ENCODE peak calls at places on chromosome 9, in seven cellular contexts. L, V, O, E, Y, M and U are unnamed samples.

GRCh38 chr9:137466041-137466799 is 7.1 kb upstream of the NSMF start:
- DNase-seq in V (peak), M (peak), E (no peak), L (no peak), Y (no peak), O (no peak), U (peak)

GRCh38 chr9:112176410-112177010 is 1.4 kb upstream of the SUSD1 start:
- DNase-seq in Y (no peak), M (no peak), V (no peak), L (no peak), E (no peak), O (peak), U (no peak)

GRCh38 chr9:77708416-77708815 is 60.3 kb upstream of the GNA14 start:
- DNase-seq in L (peak), E (no peak), M (no peak), Y (peak), O (no peak), V (no peak), U (no peak)

GRCh38 chr9:105725370-105725769 is 31.0 kb downstream of the TMEM38B start:
- DNase-seq in O (no peak), M (no peak), Y (no peak), L (no peak), V (no peak), E (no peak), U (no peak)

GRCh38 chr9:5389109-5389732 is 48.5 kb downstream of the PLGRKT start:
- DNase-seq in L (peak), M (no peak), Y (peak), E (no peak), O (no peak), V (no peak), U (no peak)

GRCh38 chr9:4923580-4924544 is 61.2 kb upstream of the JAK2 start:
- DNase-seq in Y (peak), V (no peak), O (no peak), L (no peak), E (no peak), M (no peak), U (no peak)

GRCh38 chr9:71357346-71357745 is 235.9 kb upstream of the TRPM3 start:
- DNase-seq in M (no peak), L (no peak), E (no peak), Y (no peak), V (no peak), O (no peak), U (no peak)

GRCh38 chr9:35774907-35775635 is 16.3 kb upstream of the NPR2 start:
- DNase-seq in L (no peak), O (no peak), Y (no peak), M (peak), V (no peak), E (no peak), U (no peak)

GRCh38 chr9:89204811-89205210 is 26.2 kb upstream of the SHC3 start:
- DNase-seq in E (no peak), Y (peak), V (no peak), O (no peak), L (no peak), M (no peak), U (no peak)

GRCh38 chr9:16303506-16303905 is 567.0 kb downstream of the BNC2 start:
- DNase-seq in E (no peak), O (no peak), L (no peak), V (no peak), M (no peak), Y (no peak), U (no peak)

GRCh38 chr9:100308965-100309564 is 43.7 kb downstream of the TEX10 start:
- DNase-seq in M (no peak), V (no peak), L (no peak), Y (peak), O (no peak), E (no peak), U (no peak)

GRCh38 chr9:8651830-8652229 is 852.3 kb upstream of the DMAC1 start:
- DNase-seq in M (no peak), Y (no peak), O (no peak), L (no peak), V (no peak), E (no peak), U (no peak)

GRCh38 chr9:116550728-116551436 is 136.2 kb upstream of the TRIM32 start:
- DNase-seq in M (no peak), Y (peak), L (peak), E (no peak), V (no peak), O (no peak), U (no peak)

GRCh38 chr9:16309350-16310271 is 560.9 kb downstream of the BNC2 start:
- DNase-seq in V (no peak), E (no peak), Y (peak), L (peak), O (peak), M (peak), U (no peak)

GRCh38 chr9:72305102-72305546 is 59.9 kb downstream of the ZFAND5 start:
- DNase-seq in E (peak), L (no peak), V (peak), M (peak), O (peak), Y (peak), U (peak)

GRCh38 chr9:138114501-138115245 is 237.1 kb downstream of the CACNA1B start:
- DNase-seq in O (no peak), L (no peak), Y (no peak), E (no peak), V (no peak), M (no peak), U (no peak)

GRCh38 chr9:71812385-71812784 is 44.1 kb upstream of the CEMIP2 start:
- DNase-seq in V (no peak), E (no peak), M (peak), O (no peak), L (peak), Y (peak), U (no peak)

GRCh38 chr9:27368317-27368985 is 71.5 kb upstream of the EQTN start:
- DNase-seq in E (no peak), O (no peak), M (peak), L (peak), V (no peak), Y (peak), U (no peak)

GRCh38 chr9:93644397-93645088 is 68.2 kb downstream of the PHF2 start:
- DNase-seq in L (peak), O (peak), M (no peak), E (no peak), V (peak), Y (no peak), U (no peak)

GRCh38 chr9:88922091-88922490 is 69.2 kb upstream of the S1PR3 start:
- DNase-seq in V (no peak), E (no peak), L (no peak), Y (no peak), O (peak), M (no peak), U (no peak)

GRCh38 chr9:82271099-82271498 is 282.5 kb downstream of the SPATA31D1 start:
- DNase-seq in L (peak), V (no peak), O (no peak), M (no peak), Y (peak), E (no peak), U (no peak)

GRCh38 chr9:121773286-121773953 is 122.0 kb downstream of the DAB2IP start:
- DNase-seq in E (no peak), L (no peak), V (peak), M (no peak), O (no peak), Y (no peak), U (peak)

GRCh38 chr9:121773954-121774714 is 122.7 kb downstream of the DAB2IP start:
- DNase-seq in E (peak), O (no peak), M (no peak), Y (no peak), V (peak), L (no peak), U (peak)

GRCh38 chr9:121776739-121777637 is 125.6 kb downstream of the DAB2IP start:
- DNase-seq in V (no peak), Y (no peak), E (no peak), O (peak), M (no peak), L (no peak), U (peak)

GRCh38 chr9:121776009-121776738 is 124.7 kb downstream of the DAB2IP start:
- DNase-seq in L (no peak), O (no peak), V (peak), M (peak), Y (no peak), E (peak), U (peak)

GRCh38 chr9:121774715-121775613 is 123.5 kb downstream of the DAB2IP start:
- DNase-seq in V (no peak), O (no peak), Y (no peak), E (peak), M (peak), L (no peak), U (peak)
- H3K4me3 ChIP-seq in V (no peak), O (no peak), Y (no peak), E (no peak), M (no peak), L (no peak), U (no peak)

GRCh38 chr9:34253460-34253837 is 74.6 kb downstream of the UBAP1 start:
- DNase-seq in V (no peak), M (peak), L (no peak), E (no peak), Y (peak), O (no peak), U (no peak)
- H3K4me3 ChIP-seq in V (no peak), M (no peak), L (no peak), E (no peak), Y (no peak), O (no peak), U (no peak)

GRCh38 chr9:129610473-129611301 is 10.2 kb downstream of the C9orf50 start:
- DNase-seq in O (peak), M (peak), V (peak), Y (peak), E (peak), L (no peak), U (peak)

GRCh38 chr9:129607026-129607397 is 13.9 kb downstream of the C9orf50 start:
- DNase-seq in M (no peak), E (peak), Y (no peak), O (no peak), V (no peak), L (no peak), U (no peak)

GRCh38 chr9:129609486-129610192 is 11.3 kb downstream of the C9orf50 start:
- DNase-seq in M (peak), Y (peak), O (peak), V (peak), E (peak), L (no peak), U (no peak)

GRCh38 chr9:129610193-129610472 is 10.8 kb downstream of the C9orf50 start:
- DNase-seq in O (no peak), M (no peak), L (no peak), E (no peak), V (no peak), Y (no peak), U (no peak)

GRCh38 chr9:129608561-129609481 is 12.1 kb downstream of the C9orf50 start:
- DNase-seq in E (no peak), O (peak), M (no peak), L (no peak), Y (no peak), V (peak), U (no peak)
- H3K4me3 ChIP-seq in E (no peak), O (no peak), M (no peak), L (no peak), Y (no peak), V (no peak), U (no peak)

GRCh38 chr9:38025166-38025565 is 43.9 kb downstream of the SHB start:
- DNase-seq in O (no peak), V (no peak), L (no peak), E (no peak), M (no peak), Y (no peak), U (no peak)

GRCh38 chr9:38022203-38022602 is 46.8 kb downstream of the SHB start:
- DNase-seq in Y (no peak), L (no peak), O (no peak), V (no peak), E (no peak), M (no peak), U (no peak)

GRCh38 chr9:38024036-38024681 is 44.9 kb downstream of the SHB start:
- DNase-seq in L (peak), V (no peak), M (no peak), O (peak), Y (peak), E (peak), U (peak)

GRCh38 chr9:38022995-38023394 is 46.0 kb downstream of the SHB start:
- DNase-seq in Y (no peak), M (no peak), O (no peak), V (no peak), E (peak), L (no peak), U (peak)

DNA sequence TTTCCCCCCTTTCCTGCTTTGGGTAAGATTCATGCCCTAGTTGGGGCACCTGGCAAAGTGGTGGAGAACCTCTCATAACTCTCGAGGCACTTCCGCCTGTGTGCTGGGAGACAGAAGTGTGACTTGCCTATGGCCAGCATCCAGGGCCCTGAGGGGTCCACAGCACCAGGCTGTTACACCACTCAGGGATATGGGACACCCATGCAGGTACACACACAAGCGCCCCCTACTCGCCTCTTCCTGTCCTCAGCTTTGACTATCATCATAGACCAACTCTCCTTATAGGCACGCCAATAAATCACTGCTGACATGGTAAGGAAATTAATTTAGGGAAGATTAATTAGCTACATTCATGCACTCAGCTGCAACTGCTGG is 45.4 kb downstream of the SHB start:
- DNase-seq in Y (no peak), M (no peak), O (no peak), E (no peak), V (no peak), L (no peak), U (no peak)
- H3K4me3 ChIP-seq in Y (no peak), M (no peak), O (no peak), E (no peak), V (no peak), L (no peak), U (no peak)

GRCh38 chr9:136363106-136363605 is 388 bp downstream of the DNLZ start:
- DNase-seq in V (peak), Y (peak), M (peak), L (peak), E (peak), O (peak), U (peak)
- H3K4me3 ChIP-seq in V (peak), Y (peak), M (peak), L (peak), E (peak), O (peak), U (peak)

GRCh38 chr9:109354190-109354589 is 33.3 kb upstream of the EPB41L4B start:
- DNase-seq in O (no peak), Y (no peak), M (no peak), E (no peak), V (no peak), L (no peak), U (no peak)

GRCh38 chr9:109355564-109356297 is 34.9 kb upstream of the EPB41L4B start:
- DNase-seq in Y (no peak), E (no peak), M (no peak), O (no peak), L (no peak), V (no peak), U (no peak)

GRCh38 chr9:109349431-109349846 is 28.6 kb upstream of the EPB41L4B start:
- DNase-seq in V (no peak), L (peak), E (no peak), M (no peak), O (no peak), Y (peak), U (no peak)

GRCh38 chr9:109346904-109347303 is 26.0 kb upstream of the EPB41L4B start:
- DNase-seq in O (no peak), E (no peak), Y (no peak), M (no peak), V (no peak), L (no peak), U (no peak)

GRCh38 chr9:109351032-109351431 is 30.2 kb upstream of the EPB41L4B start:
- DNase-seq in V (no peak), Y (no peak), O (no peak), E (no peak), L (no peak), M (no peak), U (no peak)
- H3K4me3 ChIP-seq in V (no peak), Y (no peak), O (no peak), E (no peak), L (no peak), M (no peak), U (no peak)

DNA sequence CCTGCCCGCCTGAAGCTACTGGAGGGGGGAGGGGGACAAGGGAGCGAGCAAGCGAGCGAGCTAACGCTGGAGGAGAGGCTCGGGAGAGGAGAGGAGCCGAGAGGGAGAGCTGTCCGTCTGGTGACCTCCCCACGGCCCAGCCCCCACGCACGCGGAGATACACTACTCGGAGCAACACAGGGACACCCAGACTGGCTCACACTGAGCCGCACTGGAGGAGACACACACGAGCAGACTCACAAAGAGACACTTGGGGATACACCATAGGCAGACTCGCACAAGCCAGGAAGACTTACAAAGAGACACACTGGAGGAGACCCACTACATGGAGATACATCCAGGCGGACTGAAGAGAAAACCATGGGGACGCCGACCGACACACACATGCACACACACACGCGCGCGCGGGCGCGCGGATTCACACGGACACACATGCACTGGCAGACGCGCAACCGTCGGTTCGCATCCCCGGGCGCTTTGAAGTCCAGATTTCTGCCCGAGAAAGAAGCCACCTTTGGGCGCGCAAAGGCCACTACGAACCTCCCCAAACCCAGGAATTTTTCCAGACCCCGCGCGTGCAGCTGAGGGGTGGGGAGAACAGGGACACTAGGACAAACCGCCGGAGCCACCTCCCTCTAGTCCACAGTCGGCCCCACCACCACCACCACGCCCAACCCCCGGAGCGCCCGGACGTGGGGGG is 703 bp downstream of the CNTFR start:
- DNase-seq in E (peak), Y (no peak), L (no peak), V (peak), M (no peak), O (no peak), U (no peak)
- H3K4me3 ChIP-seq in E (peak), Y (no peak), L (peak), V (peak), M (peak), O (peak), U (peak)

DNA sequence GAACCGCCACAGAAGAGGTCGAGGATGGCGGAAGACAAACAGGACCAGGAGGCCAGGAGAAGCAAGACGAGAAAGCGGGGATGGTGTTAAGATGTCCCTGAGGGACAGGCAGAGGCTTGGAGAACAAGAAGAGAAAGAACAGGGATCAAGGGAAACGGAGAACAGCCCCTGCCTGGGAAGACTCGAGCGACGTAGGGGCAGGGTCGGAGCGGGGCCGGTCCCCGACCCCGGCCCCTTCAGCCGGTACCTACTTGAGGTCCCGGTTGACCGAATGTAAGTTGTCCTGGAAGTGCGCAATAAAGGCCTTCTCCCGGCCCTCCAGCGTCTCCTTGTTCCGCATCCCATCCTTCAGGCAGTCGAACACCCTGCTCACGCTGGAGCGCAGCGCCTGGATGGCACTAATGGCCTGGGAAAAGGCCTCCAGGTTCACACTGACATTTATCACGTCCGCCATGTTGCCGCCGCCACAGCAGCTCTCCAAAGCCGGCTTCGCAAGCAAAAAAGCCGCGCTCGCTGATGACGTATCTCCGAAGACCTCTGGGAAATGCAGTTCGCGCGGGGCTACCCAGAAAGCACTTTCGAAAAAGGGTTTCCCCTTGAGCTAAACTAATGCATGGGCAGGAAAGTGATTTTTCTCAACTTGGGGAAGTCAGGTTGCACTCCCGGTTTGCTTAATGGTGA is at the start of gene MED27:
- DNase-seq in E (peak), Y (peak), O (peak), V (peak), M (peak), L (peak), U (peak)
- H3K4me3 ChIP-seq in E (peak), Y (peak), O (peak), V (peak), M (peak), L (peak), U (peak)

GRCh38 chr9:124765439-124765835 is 5.7 kb downstream of the NR6A1 start:
- DNase-seq in O (no peak), L (no peak), E (no peak), M (no peak), V (no peak), Y (no peak), U (no peak)
- H3K4me3 ChIP-seq in O (no peak), L (no peak), E (no peak), M (no peak), V (no peak), Y (no peak), U (no peak)